ENCODE peak calls at places on chromosomes 6 and 20, in five cellular contexts. L is CD8-positive, alpha-beta T cell; Q is cardiac muscle cell; Y is left ventricle myocardium inferior; I is keratinocyte. E is an unnamed sample.
A peak's percentile ranks its signal among the peaks of the same experiment; 100 is the strongest.

GRCh38 chr6:4134841-4135664 is at the start of gene ECI2:
- DNase-seq in I (no peak), Q (no peak), L (peak; percentile 54), Y (peak; percentile 78), E (peak; percentile 90)

GRCh38 chr6:33453361-33454008 is 891 bp upstream of the ZBTB9 start:
- DNase-seq in I (no peak), L (no peak), Q (no peak), Y (no peak), E (no peak)

GRCh38 chr6:2021713-2022125 is 223.7 kb downstream of the GMDS start:
- DNase-seq in Q (peak; percentile 79), Y (peak; percentile 80), L (no peak), I (peak; percentile 19), E (peak; percentile 83)

GRCh38 chr6:108744996-108745395 is 103.2 kb upstream of the ARMC2 start:
- DNase-seq in I (no peak), Y (no peak), Q (no peak), L (no peak), E (no peak)

GRCh38 chr6:115058414-115059211 is 715.8 kb upstream of the HS3ST5 start:
- DNase-seq in I (no peak), Y (no peak), L (no peak), Q (no peak), E (no peak)

GRCh38 chr6:47762502-47762901 is 19.3 kb upstream of the OPN5 start:
- DNase-seq in I (no peak), Q (no peak), Y (no peak), L (no peak), E (no peak)

GRCh38 chr6:70479236-70479635 is 65.9 kb downstream of the FAM135A start:
- DNase-seq in Q (peak; percentile 71), L (no peak), I (no peak), Y (no peak), E (no peak)

GRCh38 chr6:89066929-89067646 is 13.5 kb upstream of the PNRC1 start:
- DNase-seq in L (no peak), Q (no peak), Y (no peak), I (no peak), E (no peak)

GRCh38 chr6:134007077-134007476 is 45.3 kb downstream of the SLC2A12 start:
- DNase-seq in Q (no peak), Y (no peak), L (no peak), I (no peak), E (no peak)

GRCh38 chr6:98821739-98822405 is 12.5 kb upstream of the POU3F2 start:
- DNase-seq in L (no peak), I (no peak), Y (no peak), Q (no peak), E (no peak)

GRCh38 chr6:138769102-138769676 is 4.4 kb upstream of the CCDC28A start:
- DNase-seq in L (no peak), Y (no peak), I (no peak), Q (peak; percentile 49), E (no peak)
- H3K27ac ChIP-seq in L (no peak overlapping the region), Y (no peak overlapping the region), I (no peak overlapping the region), Q (no peak overlapping the region), E (no peak overlapping the region)

GRCh38 chr6:142567476-142567875 is 265.7 kb downstream of the ADGRG6 start:
- DNase-seq in I (no peak), L (no peak), Y (no peak), Q (no peak), E (no peak)

GRCh38 chr6:142569676-142570075 is 267.9 kb downstream of the ADGRG6 start:
- DNase-seq in I (no peak), Q (no peak), L (no peak), Y (no peak), E (no peak)

GRCh38 chr6:142568857-142569597 is 267.2 kb downstream of the ADGRG6 start:
- DNase-seq in L (no peak), Q (peak; percentile 32), I (no peak), Y (no peak), E (no peak)

GRCh38 chr6:142566628-142567396 is 265.0 kb downstream of the ADGRG6 start:
- DNase-seq in L (peak; percentile 32), I (no peak), Y (no peak), Q (peak; percentile 71), E (peak; percentile 47)

DNA sequence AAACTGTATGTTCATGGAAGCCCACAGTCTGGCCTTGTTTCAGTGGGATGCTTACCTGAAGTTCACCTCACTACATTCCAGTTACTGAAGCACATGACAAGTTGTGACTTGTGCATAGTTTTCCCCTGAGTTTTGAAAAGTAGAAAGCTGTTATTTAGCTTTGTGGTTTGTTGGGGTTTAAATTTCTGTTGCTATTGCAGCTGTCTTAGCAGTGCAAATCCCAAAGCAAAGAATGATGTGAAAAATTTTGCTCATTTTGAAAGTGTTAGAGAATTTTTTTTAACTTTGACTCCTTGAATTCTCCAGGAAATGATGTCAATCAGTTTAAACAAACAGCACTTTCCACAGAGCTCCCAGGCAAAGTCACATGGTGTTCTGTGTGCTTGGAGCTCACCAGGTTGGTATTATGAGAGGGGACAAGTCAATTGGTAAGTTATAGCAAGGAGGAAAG is 268.4 kb downstream of the ADGRG6 start:
- DNase-seq in Y (no peak), Q (no peak), L (no peak), I (peak; percentile 38), E (no peak)
- H3K27ac ChIP-seq in Y (no peak overlapping the region), Q (no peak overlapping the region), L (no peak overlapping the region), I (peak overlapping the region; percentile 21), E (no peak overlapping the region)

GRCh38 chr20:46112430-46113020 is 5.6 kb upstream of the CD40 start:
- DNase-seq in Y (no peak), L (no peak), Q (no peak), I (no peak), E (no peak)

GRCh38 chr20:46111028-46111835 is 6.9 kb upstream of the CD40 start:
- DNase-seq in I (no peak), L (no peak), Q (no peak), Y (no peak), E (no peak)

GRCh38 chr20:46108435-46108841 is 9.7 kb upstream of the CD40 start:
- DNase-seq in Y (no peak), I (no peak), L (no peak), Q (no peak), E (no peak)

GRCh38 chr20:46111836-46112212 is 6.3 kb upstream of the CD40 start:
- DNase-seq in Y (no peak), L (no peak), Q (no peak), I (no peak), E (no peak)

GRCh38 chr20:46108976-46109375 is 9.1 kb upstream of the CD40 start:
- DNase-seq in Q (no peak), Y (no peak), L (no peak), I (no peak), E (no peak)
- H3K27ac ChIP-seq in Q (no peak overlapping the region), Y (no peak overlapping the region), L (no peak overlapping the region), I (no peak overlapping the region), E (no peak overlapping the region)

GRCh38 chr6:44079672-44080071 is 47.6 kb downstream of the MRPL14 start:
- DNase-seq in L (no peak), Y (no peak), Q (no peak), I (no peak), E (no peak)
- H3K27ac ChIP-seq in L (no peak overlapping the region), Y (no peak overlapping the region), Q (no peak overlapping the region), I (no peak overlapping the region), E (no peak overlapping the region)

DNA sequence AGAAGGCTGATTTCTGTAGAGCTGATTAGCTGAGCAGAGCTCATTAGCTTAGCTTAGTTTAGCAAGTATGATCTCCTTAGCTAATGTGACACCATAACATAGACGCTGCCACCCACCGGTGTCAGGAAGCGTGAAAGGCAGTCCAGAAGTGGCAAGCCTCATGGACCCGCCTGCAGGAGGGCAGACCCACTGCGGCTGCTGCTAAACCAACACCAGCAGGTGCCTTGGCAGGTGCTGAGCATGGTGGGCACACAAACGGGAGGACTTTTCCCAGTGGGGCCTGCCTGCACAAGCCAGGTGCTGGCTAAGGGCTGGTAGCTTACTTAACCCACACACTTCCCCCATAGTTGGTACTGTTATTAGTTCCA is 22.7 kb downstream of the ZDHHC14 start:
- DNase-seq in I (no peak), L (no peak), Q (no peak), Y (no peak), E (no peak)
- H3K27ac ChIP-seq in I (no peak overlapping the region), L (no peak overlapping the region), Q (no peak overlapping the region), Y (no peak overlapping the region), E (no peak overlapping the region)

DNA sequence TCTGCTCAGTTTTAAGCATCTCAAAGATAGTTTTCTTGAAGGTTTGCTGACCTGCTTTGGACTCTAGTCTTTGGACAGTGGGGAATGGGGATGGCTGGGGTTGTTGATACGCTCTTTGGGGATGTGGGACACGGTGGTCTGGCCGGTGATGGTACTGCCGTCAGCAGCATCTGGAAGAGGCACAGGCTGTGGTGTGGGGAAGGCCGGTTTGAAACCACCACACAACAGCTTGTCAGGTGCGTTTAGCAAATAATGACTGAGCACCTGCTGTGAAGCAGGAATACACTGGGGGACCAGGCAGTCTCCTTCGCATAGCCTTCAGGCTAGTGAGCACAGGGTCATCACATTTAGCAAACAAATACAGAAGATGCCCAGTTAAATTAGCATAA is 94.1 kb downstream of the TMEM242 start:
- DNase-seq in Q (no peak), I (no peak), L (no peak), Y (no peak), E (peak; percentile 20)
- H3K27ac ChIP-seq in Q (no peak overlapping the region), I (no peak overlapping the region), L (no peak overlapping the region), Y (no peak overlapping the region), E (no peak overlapping the region)

DNA sequence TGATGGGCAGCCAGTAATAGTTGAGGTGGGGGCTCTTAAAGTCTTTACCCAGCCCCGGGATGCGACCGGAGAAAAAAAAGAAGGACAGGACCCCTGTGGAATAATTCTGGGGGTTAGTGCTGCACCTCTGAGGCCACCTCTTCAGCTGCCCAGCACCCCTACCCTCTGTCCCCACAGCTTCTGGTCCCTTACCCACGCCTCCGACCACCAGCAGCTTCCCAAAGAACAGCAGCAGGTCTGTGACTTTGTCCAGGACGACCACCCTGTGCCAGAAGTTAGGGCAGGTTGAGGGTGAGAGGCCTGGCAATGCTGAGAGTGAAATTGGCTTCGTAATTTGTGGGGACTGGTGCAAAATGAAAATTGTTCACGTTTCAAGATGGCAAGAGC is 2.2 kb upstream of the NEU1 start:
- DNase-seq in L (no peak), Q (no peak), Y (no peak), I (no peak), E (no peak)
- H3K27ac ChIP-seq in L (no peak overlapping the region), Q (no peak overlapping the region), Y (no peak overlapping the region), I (no peak overlapping the region), E (no peak overlapping the region)

GRCh38 chr6:37130704-37131103 is 39.2 kb upstream of the PIM1 start:
- DNase-seq in L (no peak), I (no peak), Y (no peak), Q (no peak), E (peak; percentile 44)
- H3K27ac ChIP-seq in L (no peak overlapping the region), I (no peak overlapping the region), Y (peak overlapping the region; percentile 87), Q (peak overlapping the region; percentile 94), E (peak overlapping the region; percentile 82)

DNA sequence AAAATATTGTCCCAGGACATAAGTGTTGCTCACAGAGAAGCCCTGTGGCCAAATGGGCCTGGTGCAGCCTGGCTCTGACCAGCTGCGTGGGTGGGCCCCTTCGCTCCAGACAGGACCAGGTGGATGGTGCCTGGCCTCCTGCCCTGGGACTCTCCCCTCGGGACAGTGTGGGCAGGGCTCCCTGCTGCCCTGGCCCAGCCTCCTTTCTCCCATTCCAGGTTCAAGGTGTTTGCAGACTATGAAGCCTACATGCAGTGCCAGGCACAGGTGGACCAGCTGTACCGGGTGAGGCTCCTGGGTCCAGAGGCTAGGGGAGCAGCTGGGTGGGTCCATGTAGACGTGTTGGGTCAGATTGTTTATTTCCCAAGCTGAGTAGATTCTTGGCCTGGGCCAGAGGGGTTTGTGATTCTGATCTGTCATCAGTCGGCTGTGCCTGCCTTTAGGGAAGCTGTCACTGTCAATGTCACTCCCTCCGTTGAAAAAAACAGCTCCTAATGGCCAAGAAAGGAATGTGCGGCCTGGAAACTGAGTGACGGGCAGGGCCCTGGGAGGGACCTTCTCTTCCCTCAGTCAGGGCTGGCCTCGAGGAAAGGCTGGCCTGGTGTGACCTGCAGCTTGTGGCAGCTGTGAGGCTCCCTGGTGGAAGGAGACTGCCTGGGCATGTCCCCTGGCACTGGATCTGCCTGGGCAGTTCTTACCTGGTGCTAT is 47.7 kb downstream of the PYGB start:
- DNase-seq in Q (no peak), Y (peak; percentile 65), I (no peak), L (no peak), E (peak; percentile 87)
- H3K27ac ChIP-seq in Q (peak overlapping the region; percentile 81), Y (peak overlapping the region; percentile 82), I (no peak overlapping the region), L (no peak overlapping the region), E (peak overlapping the region; percentile 55)